ENCODE peak calls at places on chromosomes 16 and 17, in ten cellular contexts. One of them, this sample, is unnamed.

GRCh38 chr16:68257251-68257905 is 6.9 kb upstream of the SLC7A6 start:
- DNase-seq in heart left ventricle: no peak
- DNase-seq in IMR-90: peak; percentile 20
- DNase-seq in suprapubic skin: no peak
- DNase-seq in stomach: no peak
- DNase-seq in uterus: no peak
- DNase-seq in transverse colon: peak; percentile 63
- DNase-seq in tibial nerve: no peak
- DNase-seq in A549: no peak
- DNase-seq in spleen: no peak
- DNase-seq in this sample: no peak

GRCh38 chr17:76599699-76600460 is 14.2 kb upstream of the ST6GALNAC2 start:
- DNase-seq in A549: no peak
- DNase-seq in spleen: no peak
- DNase-seq in IMR-90: peak; percentile 18
- DNase-seq in uterus: no peak
- DNase-seq in tibial nerve: no peak
- DNase-seq in heart left ventricle: no peak
- DNase-seq in transverse colon: no peak
- DNase-seq in stomach: no peak
- DNase-seq in suprapubic skin: no peak
- DNase-seq in this sample: peak; percentile 28

GRCh38 chr17:40015005-40015997 is at the start of gene CSF3:
- DNase-seq in transverse colon: peak; percentile 62
- DNase-seq in tibial nerve: no peak
- DNase-seq in IMR-90: no peak
- DNase-seq in stomach: peak; percentile 43
- DNase-seq in A549: no peak
- DNase-seq in uterus: peak; percentile 76
- DNase-seq in spleen: no peak
- DNase-seq in heart left ventricle: no peak
- DNase-seq in suprapubic skin: no peak
- DNase-seq in this sample: peak; percentile 53

GRCh38 chr16:56382901-56383355 is 42.4 kb downstream of the AMFR start:
- DNase-seq in transverse colon: no peak
- DNase-seq in IMR-90: peak; percentile 87
- DNase-seq in heart left ventricle: no peak
- DNase-seq in suprapubic skin: no peak
- DNase-seq in spleen: no peak
- DNase-seq in uterus: no peak
- DNase-seq in stomach: no peak
- DNase-seq in A549: peak; percentile 65
- DNase-seq in tibial nerve: no peak
- DNase-seq in this sample: peak; percentile 10

GRCh38 chr17:49843774-49844350 is 4.0 kb downstream of the TAC4 start:
- DNase-seq in A549: peak; percentile 52
- DNase-seq in IMR-90: no peak
- DNase-seq in suprapubic skin: no peak
- DNase-seq in heart left ventricle: no peak
- DNase-seq in tibial nerve: no peak
- DNase-seq in stomach: no peak
- DNase-seq in transverse colon: no peak
- DNase-seq in spleen: no peak
- DNase-seq in uterus: no peak
- DNase-seq in this sample: no peak

GRCh38 chr17:69223809-69224208 is 4.8 kb downstream of the ABCA10 start:
- DNase-seq in suprapubic skin: no peak
- DNase-seq in A549: no peak
- DNase-seq in stomach: no peak
- DNase-seq in spleen: no peak
- DNase-seq in heart left ventricle: no peak
- DNase-seq in IMR-90: peak; percentile 48
- DNase-seq in uterus: no peak
- DNase-seq in tibial nerve: no peak
- DNase-seq in transverse colon: no peak
- DNase-seq in this sample: no peak

GRCh38 chr16:7325835-7326234 is 6.8 kb upstream of the RBFOX1 start:
- DNase-seq in tibial nerve: no peak
- DNase-seq in uterus: no peak
- DNase-seq in transverse colon: no peak
- DNase-seq in stomach: no peak
- DNase-seq in A549: no peak
- DNase-seq in IMR-90: no peak
- DNase-seq in heart left ventricle: no peak
- DNase-seq in spleen: no peak
- DNase-seq in suprapubic skin: no peak
- DNase-seq in this sample: no peak

GRCh38 chr17:40056379-40057005 is 2.3 kb upstream of the MED24 start:
- DNase-seq in suprapubic skin: no peak
- DNase-seq in transverse colon: no peak
- DNase-seq in tibial nerve: no peak
- DNase-seq in A549: no peak
- DNase-seq in stomach: no peak
- DNase-seq in spleen: peak; percentile 55
- DNase-seq in heart left ventricle: no peak
- DNase-seq in IMR-90: no peak
- DNase-seq in uterus: no peak
- DNase-seq in this sample: no peak

GRCh38 chr17:61495161-61495857 is 43.1 kb downstream of the TBX4 start:
- DNase-seq in IMR-90: peak; percentile 33
- DNase-seq in tibial nerve: no peak
- DNase-seq in A549: no peak
- DNase-seq in suprapubic skin: no peak
- DNase-seq in spleen: no peak
- DNase-seq in transverse colon: no peak
- DNase-seq in heart left ventricle: no peak
- DNase-seq in stomach: no peak
- DNase-seq in uterus: no peak
- DNase-seq in this sample: no peak

GRCh38 chr17:75822800-75823166 is 21.4 kb downstream of the UNC13D start:
- DNase-seq in stomach: no peak
- DNase-seq in uterus: no peak
- DNase-seq in spleen: no peak
- DNase-seq in heart left ventricle: no peak
- DNase-seq in tibial nerve: no peak
- DNase-seq in A549: no peak
- DNase-seq in suprapubic skin: no peak
- DNase-seq in IMR-90: no peak
- DNase-seq in transverse colon: no peak
- DNase-seq in this sample: no peak

GRCh38 chr17:15233022-15233805 is 31.9 kb downstream of the PMP22 start:
- DNase-seq in heart left ventricle: no peak
- DNase-seq in stomach: no peak
- DNase-seq in IMR-90: peak; percentile 75
- DNase-seq in A549: peak; percentile 57
- DNase-seq in uterus: no peak
- DNase-seq in transverse colon: no peak
- DNase-seq in suprapubic skin: no peak
- DNase-seq in tibial nerve: no peak
- DNase-seq in spleen: no peak
- DNase-seq in this sample: no peak

GRCh38 chr17:10842658-10843057 is 4.8 kb upstream of the PIRT start:
- DNase-seq in transverse colon: no peak
- DNase-seq in IMR-90: no peak
- DNase-seq in stomach: peak; percentile 84
- DNase-seq in uterus: no peak
- DNase-seq in suprapubic skin: no peak
- DNase-seq in tibial nerve: no peak
- DNase-seq in spleen: no peak
- DNase-seq in heart left ventricle: no peak
- DNase-seq in A549: no peak
- DNase-seq in this sample: no peak

GRCh38 chr17:61303334-61304096 is 96.1 kb upstream of the TBX2 start:
- DNase-seq in spleen: no peak
- DNase-seq in heart left ventricle: no peak
- DNase-seq in transverse colon: no peak
- DNase-seq in stomach: no peak
- DNase-seq in IMR-90: peak; percentile 81
- DNase-seq in uterus: no peak
- DNase-seq in tibial nerve: no peak
- DNase-seq in suprapubic skin: no peak
- DNase-seq in A549: no peak
- DNase-seq in this sample: no peak

DNA sequence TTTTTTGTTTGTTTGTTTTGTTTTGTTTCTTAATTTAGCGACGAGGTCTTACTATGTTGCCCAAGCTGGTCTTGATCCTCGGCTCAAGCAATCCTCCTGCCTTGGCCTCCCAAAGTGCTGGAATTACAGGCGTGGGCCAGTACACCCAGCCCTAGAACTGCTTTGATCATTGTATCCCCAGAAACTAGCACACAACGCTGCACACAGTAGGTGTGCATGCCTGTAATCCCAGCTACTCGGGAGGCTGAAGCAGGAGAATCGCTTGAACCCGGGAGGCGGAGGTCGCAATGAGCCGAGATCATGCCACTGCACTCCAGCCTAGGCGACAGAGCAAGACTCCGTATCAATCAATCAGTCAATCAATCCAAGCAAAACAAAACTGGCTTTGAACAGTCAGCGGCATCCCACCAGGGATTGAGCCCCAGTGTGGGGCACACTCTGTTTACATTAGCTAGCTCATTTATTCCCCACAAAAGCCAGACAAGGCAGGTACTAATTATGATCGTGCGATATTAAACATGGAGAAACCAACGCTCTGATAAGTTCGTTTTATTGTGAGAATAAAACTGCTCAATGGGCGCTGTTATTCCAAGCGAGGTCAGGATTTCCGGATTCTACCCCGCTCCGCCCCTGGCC is 553 bp upstream of the VPS4A start:
- DNase-seq in spleen: no peak
- DNase-seq in heart left ventricle: no peak
- DNase-seq in transverse colon: no peak
- DNase-seq in A549: no peak
- DNase-seq in suprapubic skin: no peak
- DNase-seq in uterus: no peak
- DNase-seq in stomach: no peak
- DNase-seq in tibial nerve: no peak
- DNase-seq in IMR-90: no peak
- DNase-seq in this sample: no peak
- TF ChIP-seq POLR2A in spleen: no peak
- TF ChIP-seq POLR2A in heart left ventricle: no peak
- TF ChIP-seq POLR2A in transverse colon: peak; percentile 32
- TF ChIP-seq POLR2A in A549: no peak
- TF ChIP-seq POLR2A in suprapubic skin: no peak
- TF ChIP-seq POLR2A in uterus: no peak
- TF ChIP-seq POLR2A in stomach: no peak
- TF ChIP-seq POLR2A in tibial nerve: no peak
- TF ChIP-seq POLR2A in IMR-90: no peak
- TF ChIP-seq POLR2A in this sample: no peak

GRCh38 chr17:64109400-64109799 is 20.5 kb downstream of the ERN1 start:
- DNase-seq in heart left ventricle: no peak
- DNase-seq in transverse colon: no peak
- DNase-seq in tibial nerve: no peak
- DNase-seq in uterus: no peak
- DNase-seq in A549: no peak
- DNase-seq in spleen: no peak
- DNase-seq in IMR-90: no peak
- DNase-seq in suprapubic skin: no peak
- DNase-seq in stomach: no peak
- DNase-seq in this sample: no peak

GRCh38 chr17:64103751-64104364 is 26.1 kb downstream of the ERN1 start:
- DNase-seq in uterus: no peak
- DNase-seq in IMR-90: peak; percentile 61
- DNase-seq in tibial nerve: no peak
- DNase-seq in transverse colon: no peak
- DNase-seq in A549: no peak
- DNase-seq in suprapubic skin: no peak
- DNase-seq in heart left ventricle: no peak
- DNase-seq in stomach: no peak
- DNase-seq in spleen: no peak
- DNase-seq in this sample: no peak

GRCh38 chr17:64107517-64108235 is 22.3 kb downstream of the ERN1 start:
- DNase-seq in uterus: no peak
- DNase-seq in A549: no peak
- DNase-seq in stomach: no peak
- DNase-seq in IMR-90: no peak
- DNase-seq in heart left ventricle: no peak
- DNase-seq in transverse colon: no peak
- DNase-seq in suprapubic skin: no peak
- DNase-seq in tibial nerve: no peak
- DNase-seq in spleen: no peak
- DNase-seq in this sample: peak; percentile 76

GRCh38 chr17:64110436-64111152 is 19.4 kb downstream of the ERN1 start:
- DNase-seq in A549: no peak
- DNase-seq in transverse colon: no peak
- DNase-seq in suprapubic skin: no peak
- DNase-seq in tibial nerve: no peak
- DNase-seq in stomach: no peak
- DNase-seq in IMR-90: no peak
- DNase-seq in uterus: no peak
- DNase-seq in spleen: no peak
- DNase-seq in heart left ventricle: no peak
- DNase-seq in this sample: no peak

DNA sequence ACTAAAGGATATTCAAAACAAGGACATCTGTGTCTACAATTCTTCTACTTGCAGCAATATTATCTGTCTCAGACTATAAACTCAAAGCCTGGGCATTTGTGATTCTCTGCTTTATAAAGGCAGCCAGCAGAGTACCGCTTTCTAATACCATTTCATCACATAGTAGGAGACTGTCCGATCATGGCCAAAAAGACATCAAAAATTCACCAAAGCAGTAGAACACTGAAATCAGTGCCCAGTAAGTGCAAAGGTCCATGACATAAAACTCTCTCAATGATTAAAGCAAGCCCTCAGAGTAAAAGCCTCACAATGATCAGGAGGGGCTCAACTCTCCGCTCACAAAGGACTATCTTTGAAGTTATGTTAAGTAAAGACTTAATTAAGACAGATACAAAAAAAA is 23.0 kb downstream of the ERN1 start:
- DNase-seq in A549: no peak
- DNase-seq in heart left ventricle: no peak
- DNase-seq in spleen: no peak
- DNase-seq in tibial nerve: no peak
- DNase-seq in uterus: no peak
- DNase-seq in stomach: no peak
- DNase-seq in suprapubic skin: no peak
- DNase-seq in IMR-90: no peak
- DNase-seq in transverse colon: no peak
- DNase-seq in this sample: no peak
- H3K4me1 ChIP-seq in A549: peaks cover 60% of the 10 kb centered on the region
- H3K4me1 ChIP-seq in heart left ventricle: no peaks in the 10 kb centered on the region
- H3K4me1 ChIP-seq in spleen: peaks cover 57% of the 10 kb centered on the region
- H3K4me1 ChIP-seq in tibial nerve: no peaks in the 10 kb centered on the region
- H3K4me1 ChIP-seq in uterus: no peaks in the 10 kb centered on the region
- H3K4me1 ChIP-seq in stomach: peaks cover 85% of the 10 kb centered on the region
- H3K4me1 ChIP-seq in suprapubic skin: peaks cover 44% of the 10 kb centered on the region
- H3K4me1 ChIP-seq in IMR-90: peaks cover 2% of the 10 kb centered on the region
- H3K4me1 ChIP-seq in transverse colon: peaks cover 37% of the 10 kb centered on the region
- H3K4me1 ChIP-seq in this sample: peaks cover 94% of the 10 kb centered on the region

GRCh38 chr17:2393954-2394749 is 6.7 kb downstream of the MNT start:
- DNase-seq in A549: no peak
- DNase-seq in uterus: no peak
- DNase-seq in transverse colon: peak; percentile 44
- DNase-seq in heart left ventricle: no peak
- DNase-seq in suprapubic skin: peak; percentile 90
- DNase-seq in stomach: no peak
- DNase-seq in spleen: peak; percentile 89
- DNase-seq in tibial nerve: no peak
- DNase-seq in IMR-90: no peak
- DNase-seq in this sample: no peak
- H3K4me3 ChIP-seq in A549: peak overlapping the region; percentile 66
- H3K4me3 ChIP-seq in uterus: peak overlapping the region; percentile 64
- H3K4me3 ChIP-seq in transverse colon: peak overlapping the region; percentile 77
- H3K4me3 ChIP-seq in heart left ventricle: peak overlapping the region; percentile 82
- H3K4me3 ChIP-seq in suprapubic skin: peak overlapping the region; percentile 68
- H3K4me3 ChIP-seq in stomach: peak overlapping the region; percentile 82
- H3K4me3 ChIP-seq in spleen: peak overlapping the region; percentile 97
- H3K4me3 ChIP-seq in tibial nerve: peak overlapping the region; percentile 29
- H3K4me3 ChIP-seq in IMR-90: peak overlapping the region; percentile 24
- H3K4me3 ChIP-seq in this sample: no peak overlapping the region

GRCh38 chr17:2337152-2337810 is at the start of gene SGSM2:
- DNase-seq in stomach: peak; percentile 65
- DNase-seq in suprapubic skin: no peak
- DNase-seq in A549: peak; percentile 55
- DNase-seq in transverse colon: peak; percentile 65
- DNase-seq in spleen: peak; percentile 93
- DNase-seq in uterus: peak; percentile 66
- DNase-seq in tibial nerve: no peak
- DNase-seq in heart left ventricle: peak; percentile 79
- DNase-seq in IMR-90: peak; percentile 34
- DNase-seq in this sample: peak; percentile 63
- TF ChIP-seq POLR2A in stomach: no peak
- TF ChIP-seq POLR2A in suprapubic skin: no peak
- TF ChIP-seq POLR2A in A549: no peak
- TF ChIP-seq POLR2A in transverse colon: no peak
- TF ChIP-seq POLR2A in spleen: no peak
- TF ChIP-seq POLR2A in uterus: peak; percentile 37
- TF ChIP-seq POLR2A in tibial nerve: peak; percentile 52
- TF ChIP-seq POLR2A in heart left ventricle: peak; percentile 14
- TF ChIP-seq POLR2A in IMR-90: no peak
- TF ChIP-seq POLR2A in this sample: no peak

This sample was measured in body of pancreas.